ENCODE peak calls at places on chromosomes 5 and 9, in four cellular contexts. K, W, Z and S are unnamed samples.

GRCh38 chr9:86281577-86282076 is 711 bp downstream of the ISCA1 start:
- DNase-seq in K (no peak), W (no peak), Z (no peak), S (no peak)

GRCh38 chr5:109485030-109485429 is 75.3 kb upstream of the PJA2 start:
- DNase-seq in Z (no peak), K (no peak), W (peak), S (no peak)

GRCh38 chr5:53481887-53482716 is 1.7 kb downstream of the FST start:
- DNase-seq in K (no peak), W (peak), Z (peak), S (peak)

GRCh38 chr9:138064547-138064946 is 187.0 kb downstream of the CACNA1B start:
- DNase-seq in K (no peak), Z (no peak), W (no peak), S (no peak)

GRCh38 chr5:14032944-14033343 is 88.5 kb upstream of the DNAH5 start:
- DNase-seq in Z (no peak), W (no peak), K (no peak), S (no peak)

GRCh38 chr5:68274847-68275700 is 59.5 kb downstream of the PIK3R1 start:
- DNase-seq in W (no peak), Z (no peak), K (no peak), S (no peak)

GRCh38 chr5:67773439-67773988 is 442.0 kb upstream of the PIK3R1 start:
- DNase-seq in W (peak), Z (no peak), K (no peak), S (no peak)

GRCh38 chr5:159576902-159577301 is 246.6 kb upstream of the IL12B start:
- DNase-seq in K (no peak), W (no peak), Z (no peak), S (no peak)

GRCh38 chr5:132463808-132464154 is 26.8 kb downstream of the IRF1 start:
- DNase-seq in W (no peak), Z (no peak), K (no peak), S (no peak)

GRCh38 chr5:8320244-8320643 is 451.3 kb downstream of the MTRR start:
- DNase-seq in Z (no peak), W (no peak), K (no peak), S (no peak)

GRCh38 chr5:38673671-38674071 is 117.2 kb upstream of the LIFR start:
- DNase-seq in W (no peak), K (no peak), Z (no peak), S (no peak)

GRCh38 chr9:111891910-111892499 is 4.6 kb upstream of the UGCG start:
- DNase-seq in K (no peak), W (no peak), Z (no peak), S (no peak)

GRCh38 chr5:74173260-74173659 is 467.3 kb downstream of the ENC1 start:
- DNase-seq in W (no peak), Z (no peak), K (no peak), S (no peak)

GRCh38 chr5:77906806-77907205 is 130.7 kb upstream of the TBCA start:
- DNase-seq in K (no peak), Z (no peak), W (no peak), S (no peak)

GRCh38 chr5:95850391-95850894 is 27.9 kb upstream of the GLRX start:
- DNase-seq in W (peak), Z (no peak), K (no peak), S (no peak)